ENCODE peak calls at places on chromosomes 2 and 18, in nine cellular contexts. H is IMR-90, G is tibial nerve, Q is cardiac muscle cell, C is ovary, E is right cardiac atrium, R is upper lobe of left lung, J is GM23248, Z is tibial artery. F is an unnamed sample. For H3K4me1, the result is how much of the 10 kb centered on the place peaks cover.

GRCh38 chr2:54483426-54483825 is 27.3 kb downstream of the SPTBN1 start:
- DNase-seq in H (no peak), G (no peak), Q (no peak), C (no peak), E (no peak), R (no peak), J (peak), Z (no peak), F (no peak)

GRCh38 chr2:3487028-3487425 is 32.3 kb downstream of the ADI1 start:
- DNase-seq in H (no peak), G (no peak), Q (no peak), C (no peak), E (no peak), R (peak), J (peak), Z (no peak), F (no peak)

GRCh38 chr18:21100141-21100540 is 11.5 kb downstream of the ROCK1 start:
- DNase-seq in H (peak), G (no peak), Q (no peak), C (no peak), E (no peak), R (no peak), J (peak), Z (no peak), F (no peak)

GRCh38 chr2:105989070-105989469 is 205.0 kb downstream of the UXS1 start:
- DNase-seq in H (no peak), G (no peak), Q (no peak), C (no peak), E (no peak), R (no peak), J (no peak), Z (no peak), F (no peak)

GRCh38 chr2:58594175-58594574 is 353.1 kb upstream of the FANCL start:
- DNase-seq in H (no peak), G (no peak), Q (no peak), C (no peak), E (no peak), R (no peak), J (peak), Z (no peak), F (peak)

GRCh38 chr2:172307800-172308199 is 119.6 kb upstream of the ITGA6 start:
- DNase-seq in H (no peak), G (peak), Q (peak), C (no peak), E (peak), R (no peak), J (peak), Z (peak), F (peak)

GRCh38 chr2:7430421-7430868 is 513.2 kb downstream of the RNF144A start:
- DNase-seq in H (no peak), G (no peak), Q (no peak), C (no peak), E (no peak), R (no peak), J (no peak), Z (no peak), F (no peak)

GRCh38 chr18:79933765-79934164 is 17.7 kb downstream of the SLC66A2 start:
- DNase-seq in H (no peak), G (no peak), Q (peak), C (peak), E (no peak), R (peak), J (no peak), Z (peak), F (peak)

GRCh38 chr2:80365762-80366161 is 61.2 kb upstream of the LRRTM1 start:
- DNase-seq in H (no peak), G (no peak), Q (no peak), C (no peak), E (no peak), R (no peak), J (no peak), Z (no peak), F (no peak)

GRCh38 chr2:224764565-224765236 is 48.5 kb upstream of the CCDC195 start:
- DNase-seq in H (no peak), G (no peak), Q (no peak), C (no peak), E (no peak), R (no peak), J (no peak), Z (no peak), F (no peak)

GRCh38 chr2:8565399-8566154 is 116.3 kb upstream of the ID2 start:
- DNase-seq in H (no peak), G (no peak), Q (no peak), C (no peak), E (no peak), R (no peak), J (no peak), Z (no peak), F (no peak)

GRCh38 chr2:234808907-234809306 is 142.9 kb upstream of the SH3BP4 start:
- DNase-seq in H (no peak), G (no peak), Q (no peak), C (no peak), E (no peak), R (no peak), J (no peak), Z (no peak), F (no peak)

GRCh38 chr2:107627164-107627563 is 199.5 kb upstream of the RGPD4 start:
- DNase-seq in H (no peak), G (no peak), Q (peak), C (no peak), E (no peak), R (no peak), J (peak), Z (no peak), F (no peak)

GRCh38 chr18:5961097-5961827 is 65.9 kb upstream of the TMEM200C start:
- DNase-seq in H (no peak), G (no peak), Q (no peak), C (no peak), E (no peak), R (no peak), J (no peak), Z (no peak), F (no peak)

GRCh38 chr18:2588666-2589344 is 17.4 kb downstream of the NDC80 start:
- DNase-seq in H (no peak), G (no peak), Q (no peak), C (no peak), E (no peak), R (no peak), J (no peak), Z (no peak), F (no peak)

GRCh38 chr18:36045241-36045999 is 21.9 kb downstream of the RPRD1A start:
- DNase-seq in H (no peak), G (no peak), Q (no peak), C (no peak), E (no peak), R (no peak), J (no peak), Z (no peak), F (no peak)

GRCh38 chr2:168731550-168732128 is 70.8 kb upstream of the NOSTRIN start:
- DNase-seq in H (no peak), G (no peak), Q (no peak), C (no peak), E (no peak), R (no peak), J (peak), Z (no peak), F (no peak)

DNA sequence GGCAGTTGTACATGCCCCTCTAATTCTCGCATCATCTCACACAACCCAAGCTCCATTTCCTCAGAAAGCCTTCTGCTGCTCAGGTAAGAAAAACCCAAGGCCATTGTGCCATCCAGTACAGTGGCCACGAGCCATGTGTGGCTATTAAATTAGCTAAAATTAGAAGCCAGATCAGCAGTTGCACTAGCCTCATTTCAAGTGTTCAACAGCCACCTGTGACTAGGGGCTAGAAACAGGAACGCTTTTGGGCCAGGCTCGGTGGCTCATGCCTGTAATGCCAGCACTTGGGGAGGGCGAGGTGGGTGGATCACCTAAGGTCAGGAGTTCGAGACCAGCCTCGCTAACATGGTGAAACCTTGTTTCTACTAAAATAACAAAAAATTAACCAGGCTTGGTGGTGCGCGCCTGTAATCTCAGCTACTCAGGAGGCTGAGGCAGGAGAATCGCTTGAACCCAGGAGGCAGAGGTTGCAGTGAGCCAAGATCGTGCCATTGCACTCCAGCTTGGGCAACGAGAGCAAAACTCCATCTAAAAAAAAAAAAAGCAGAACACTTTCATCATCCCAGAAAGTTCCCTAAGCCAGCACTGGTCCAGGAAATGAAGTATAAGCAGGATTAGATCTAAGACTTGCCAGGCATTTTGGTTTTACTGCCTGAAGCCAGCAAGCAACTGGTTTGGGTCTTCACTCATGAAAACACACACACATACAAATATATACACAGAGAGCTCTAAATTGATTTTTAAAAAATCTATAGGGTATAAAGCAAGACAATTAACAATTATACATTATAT is 35.7 kb downstream of the ATP8B1 start:
- DNase-seq in H (no peak), G (no peak), Q (no peak), C (no peak), E (no peak), R (no peak), J (peak), Z (no peak), F (no peak)
- H3K4me1 ChIP-seq in H (under half), G (under half), Q (under half), C (under half), E (under half), R (under half), J (under half), Z (under half), F (under half)

GRCh38 chr2:192194065-192194865 is 468 bp downstream of the TMEFF2 start:
- DNase-seq in H (peak), G (no peak), Q (peak), C (no peak), E (peak), R (no peak), J (peak), Z (peak), F (peak)

GRCh38 chr2:192194866-192195547 is at the start of gene TMEFF2:
- DNase-seq in H (peak), G (peak), Q (peak), C (peak), E (peak), R (peak), J (peak), Z (peak), F (peak)

GRCh38 chr2:192195548-192196418 is 1.1 kb upstream of the TMEFF2 start:
- DNase-seq in H (peak), G (no peak), Q (peak), C (peak), E (peak), R (peak), J (peak), Z (no peak), F (no peak)

DNA sequence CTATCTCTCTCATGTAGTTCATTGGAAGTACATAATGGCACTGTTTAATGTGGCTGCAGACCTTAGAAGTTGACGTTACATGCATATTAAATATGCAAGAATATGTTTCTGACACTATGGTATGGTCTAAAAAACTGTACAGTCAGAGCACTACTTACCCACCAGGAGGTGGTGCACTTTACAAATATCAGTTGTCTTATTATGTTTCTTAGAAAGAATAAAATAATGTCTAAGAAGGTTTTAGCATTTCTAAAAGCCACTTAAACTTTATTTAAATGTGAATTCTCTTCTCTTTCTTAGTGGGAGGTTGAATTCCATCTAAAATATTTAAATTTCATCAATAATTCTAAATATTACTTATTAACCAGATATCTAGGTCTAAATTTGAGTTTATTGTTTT is 4.3 kb downstream of the TMEFF2 start:
- DNase-seq in H (peak), G (no peak), Q (peak), C (no peak), E (no peak), R (no peak), J (peak), Z (no peak), F (peak)
- H3K4me1 ChIP-seq in H (under half), G (under half), Q (under half), C (under half), E (under half), R (under half), J (under half), Z (under half), F (under half)

DNA sequence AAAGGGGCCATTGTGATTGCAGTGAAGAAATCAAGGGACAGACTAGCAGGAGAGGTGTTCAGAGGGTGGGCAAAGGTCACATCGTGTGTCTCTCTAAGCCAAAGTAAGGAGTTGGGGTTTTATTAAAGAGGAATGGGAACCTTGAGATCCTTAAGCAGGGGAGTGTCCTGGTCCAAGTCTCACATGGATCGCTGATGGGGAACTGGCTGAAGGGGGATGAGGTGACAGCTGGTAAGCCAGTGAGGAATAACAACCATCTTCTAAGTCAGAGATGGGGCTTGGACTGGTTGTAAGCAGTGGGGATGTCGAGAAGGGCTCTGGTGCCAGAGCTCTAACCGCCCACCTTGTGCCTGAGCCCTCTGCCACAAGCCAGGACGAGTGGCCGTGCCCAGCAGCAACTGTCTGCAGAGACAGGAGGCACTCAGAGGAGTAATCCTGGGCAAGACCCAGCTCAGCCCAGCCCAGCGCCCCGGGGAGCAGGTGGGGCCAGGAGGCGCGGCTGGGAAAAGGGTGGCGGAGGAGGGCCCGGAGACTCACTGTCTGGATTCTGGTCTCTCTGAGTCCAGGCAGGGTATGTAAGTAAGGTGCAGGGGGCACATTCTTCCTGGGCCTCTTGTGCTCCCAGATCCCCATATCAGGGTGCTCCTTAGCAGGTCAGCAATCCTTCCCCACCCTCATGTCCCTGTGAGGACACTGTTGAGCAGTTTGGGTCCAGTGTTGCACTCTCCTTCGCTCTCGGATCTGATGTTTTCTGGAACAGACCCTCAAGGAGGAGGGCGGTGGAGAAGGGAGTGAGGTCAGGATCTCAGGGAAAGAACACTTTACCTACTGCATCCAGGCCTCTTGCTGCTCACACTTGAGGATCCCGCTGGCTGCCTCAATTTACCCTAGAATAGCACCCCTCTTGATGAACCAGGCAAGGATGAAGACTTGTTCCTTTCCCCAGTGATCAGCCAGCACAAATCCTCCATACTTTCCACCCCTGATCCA is 13.8 kb downstream of the WNT10A start:
- DNase-seq in H (no peak), G (no peak), Q (no peak), C (no peak), E (no peak), R (no peak), J (no peak), Z (no peak), F (no peak)
- H3K4me1 ChIP-seq in H (under half), G (under half), Q (under half), C (under half), E (under half), R (under half), J (under half), Z (under half), F (under half)

GRCh38 chr2:170157025-170157684 is 20.8 kb upstream of the MYO3B start:
- DNase-seq in H (peak), G (no peak), Q (no peak), C (no peak), E (no peak), R (no peak), J (peak), Z (no peak), F (no peak)
- H3K4me1 ChIP-seq in H (under half), G (under half), Q (under half), C (under half), E (under half), R (under half), J (under half), Z (under half), F (under half)

GRCh38 chr2:231708050-231708772 is at the start of gene PTMA:
- DNase-seq in H (peak), G (peak), Q (peak), C (peak), E (peak), R (peak), J (peak), Z (peak), F (peak)

GRCh38 chr2:231709981-231710750 is 1.8 kb downstream of the PTMA start:
- DNase-seq in H (peak), G (peak), Q (peak), C (peak), E (peak), R (peak), J (peak), Z (peak), F (peak)

GRCh38 chr2:231709636-231709980 is 1.3 kb downstream of the PTMA start:
- DNase-seq in H (no peak), G (no peak), Q (peak), C (no peak), E (no peak), R (peak), J (peak), Z (peak), F (peak)

GRCh38 chr2:231707625-231708049 is 688 bp upstream of the PTMA start:
- DNase-seq in H (no peak), G (peak), Q (peak), C (peak), E (no peak), R (no peak), J (peak), Z (no peak), F (peak)

DNA sequence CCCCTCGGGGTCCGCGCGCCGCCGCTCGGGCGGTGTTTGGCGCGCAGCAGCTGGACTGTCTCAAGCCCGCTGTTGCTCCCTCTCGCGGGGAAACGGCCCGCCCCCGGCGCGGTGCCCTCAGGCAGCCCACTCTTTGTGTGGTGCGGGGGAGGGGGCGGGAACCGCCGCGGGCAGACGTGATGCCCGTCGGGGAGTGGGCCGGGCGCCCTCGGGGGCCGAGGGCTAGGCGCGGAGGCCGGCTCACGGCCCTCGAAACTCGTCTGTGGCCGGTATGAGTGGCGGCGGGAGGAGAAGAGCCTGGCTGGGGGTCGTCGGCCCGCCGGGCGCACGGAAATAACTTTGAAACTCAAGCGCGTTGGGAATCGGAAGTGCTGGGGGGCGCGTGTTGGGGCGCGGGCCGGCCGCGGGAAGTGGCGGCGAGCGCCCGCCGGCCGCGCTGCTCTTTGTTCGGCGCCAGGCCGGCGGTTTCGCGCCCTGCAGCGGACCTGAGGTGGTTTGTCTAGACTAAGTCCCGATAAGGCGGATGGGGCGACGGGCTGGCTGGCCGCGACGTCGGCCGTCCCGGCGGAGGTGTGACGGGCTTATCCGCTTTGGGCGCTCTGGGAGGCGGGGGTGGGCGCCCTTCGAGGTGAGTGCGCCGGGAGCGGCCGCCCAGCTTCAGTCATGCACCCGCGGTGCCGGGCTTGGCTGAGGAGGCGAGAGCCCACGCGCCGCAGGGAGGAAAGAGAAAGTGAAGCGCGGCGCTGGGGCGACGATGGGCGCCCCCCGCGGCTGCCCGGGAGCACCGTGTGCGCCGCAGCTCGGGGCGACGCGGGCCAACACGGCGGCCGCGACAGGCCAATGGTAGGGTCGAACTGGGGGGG is 679 bp downstream of the PTMA start:
- DNase-seq in H (peak), G (no peak), Q (peak), C (peak), E (peak), R (peak), J (peak), Z (no peak), F (peak)
- H3K4me1 ChIP-seq in H (under half), G (under half), Q (under half), C (under half), E (under half), R (half or more), J (under half), Z (under half), F (under half)

DNA sequence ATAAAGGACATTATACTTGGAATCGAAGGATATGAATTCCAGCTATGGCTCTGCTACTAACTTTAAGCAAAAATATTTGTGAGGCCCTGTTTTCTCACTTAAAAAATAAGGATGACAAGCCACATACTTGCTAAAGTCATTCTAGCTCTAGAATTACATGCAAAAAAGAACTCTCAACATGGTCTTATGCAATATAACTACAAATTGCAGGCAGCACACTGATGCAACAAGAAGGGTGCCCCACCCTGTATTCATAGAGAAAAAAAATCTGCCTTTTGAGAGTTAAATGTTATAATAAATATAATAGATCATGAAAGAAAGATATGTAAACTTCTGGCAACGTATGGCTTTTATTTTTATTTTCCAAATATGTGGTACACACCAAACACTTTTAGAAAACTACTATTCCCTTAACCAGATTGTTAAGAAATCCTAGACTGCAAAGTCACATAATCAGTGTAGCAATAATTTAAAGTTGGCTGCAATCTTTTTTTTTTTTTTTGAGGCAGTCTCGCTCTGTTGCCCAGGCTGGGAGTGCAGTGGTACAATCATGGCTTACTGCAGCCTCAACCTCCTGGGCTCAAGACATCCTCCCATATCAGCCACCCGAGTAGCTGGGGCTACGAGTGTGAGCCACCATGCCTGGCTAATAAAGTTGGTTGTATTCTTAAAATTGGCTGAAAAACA is 40.2 kb upstream of the WDSUB1 start:
- DNase-seq in H (peak), G (no peak), Q (no peak), C (no peak), E (no peak), R (no peak), J (peak), Z (no peak), F (no peak)
- H3K4me1 ChIP-seq in H (under half), G (under half), Q (under half), C (under half), E (under half), R (under half), J (under half), Z (under half), F (under half)

GRCh38 chr2:237254911-237255578 is 158.9 kb downstream of the COL6A3 start:
- DNase-seq in H (peak), G (no peak), Q (no peak), C (no peak), E (no peak), R (no peak), J (peak), Z (no peak), F (no peak)
- H3K4me1 ChIP-seq in H (under half), G (under half), Q (under half), C (under half), E (under half), R (under half), J (half or more), Z (under half), F (under half)